ENCODE peak calls at places on chromosomes 3 and 15, in seven cellular contexts. R, Y, H, X, C, K and B are unnamed samples.

GRCh38 chr15:73053398-73053723 is 1.1 kb downstream of the NEO1 start:
- DNase-seq in R (no peak), Y (no peak), H (no peak), X (no peak), C (no peak), K (no peak), B (no peak)

GRCh38 chr3:32137870-32138269 is 31.4 kb downstream of the GPD1L start:
- DNase-seq in R (no peak), Y (no peak), H (no peak), X (no peak), C (no peak), K (no peak), B (no peak)

GRCh38 chr15:88629071-88629470 is 7.9 kb downstream of the AEN start:
- DNase-seq in R (no peak), Y (no peak), H (no peak), X (no peak), C (no peak), K (no peak), B (no peak)

GRCh38 chr15:101657968-101658784 is 6.0 kb upstream of the TM2D3 start:
- DNase-seq in R (no peak), Y (no peak), H (peak), X (no peak), C (no peak), K (no peak), B (no peak)

GRCh38 chr3:197428117-197428761 is 127.5 kb downstream of the BDH1 start:
- DNase-seq in R (peak), Y (peak), H (peak), X (no peak), C (no peak), K (no peak), B (peak)

GRCh38 chr15:68385240-68385561 is 46.8 kb downstream of the ITGA11 start:
- DNase-seq in R (no peak), Y (no peak), H (no peak), X (no peak), C (no peak), K (peak), B (no peak)

GRCh38 chr3:1131156-1131555 is 38.3 kb downstream of the CNTN6 start:
- DNase-seq in R (no peak), Y (no peak), H (no peak), X (no peak), C (no peak), K (no peak), B (no peak)

GRCh38 chr3:12239301-12239700 is 49.6 kb upstream of the PPARG start:
- DNase-seq in R (no peak), Y (no peak), H (no peak), X (no peak), C (no peak), K (no peak), B (no peak)

GRCh38 chr3:129305592-129306091 is 27.0 kb downstream of the HMCES start:
- DNase-seq in R (peak), Y (no peak), H (no peak), X (peak), C (no peak), K (peak), B (no peak)

GRCh38 chr3:194148383-194148782 is 12.4 kb downstream of the HES1 start:
- DNase-seq in R (no peak), Y (peak), H (no peak), X (no peak), C (no peak), K (no peak), B (no peak)

GRCh38 chr15:71201471-71201870 is 86.2 kb downstream of the THSD4 start:
- DNase-seq in R (no peak), Y (no peak), H (no peak), X (no peak), C (no peak), K (no peak), B (no peak)

GRCh38 chr3:160754371-160754854 is 1.6 kb upstream of the PPM1L start:
- DNase-seq in R (no peak), Y (peak), H (peak), X (peak), C (no peak), K (peak), B (no peak)